ENCODE peak calls at places on chromosomes 1 and 21, in five cellular contexts. A is IMR-90, S is tibial artery, K is activated B cell treated with CpG ODN at 0.5 μM for 24 hours, T is uterus. O is an unnamed sample.

GRCh38 chr21:44380876-44381275 is 27.5 kb downstream of the TRPM2 start:
- DNase-seq in K (no peak), A (no peak), S (no peak), T (no peak), O (no peak)

GRCh38 chr1:40592107-40592773 is 60.8 kb downstream of the ZNF684 start:
- DNase-seq in A (peak; percentile 17), T (no peak), K (no peak), S (no peak), O (no peak)

GRCh38 chr1:94258873-94259331 is 21.5 kb upstream of the ARHGAP29 start:
- DNase-seq in T (peak; percentile 38), K (no peak), A (peak; percentile 92), S (peak; percentile 73), O (peak; percentile 47)

GRCh38 chr1:232709339-232709738 is 79.4 kb upstream of the SIPA1L2 start:
- DNase-seq in T (peak; percentile 36), A (peak; percentile 31), K (no peak), S (no peak), O (no peak)

GRCh38 chr21:38766987-38767722 is 38.6 kb upstream of the ETS2 start:
- DNase-seq in T (no peak), K (peak; percentile 23), S (no peak), A (no peak), O (no peak)

GRCh38 chr1:25523512-25523911 is 19.9 kb upstream of the LDLRAP1 start:
- DNase-seq in S (no peak), K (no peak), T (no peak), A (peak; percentile 46), O (no peak)

GRCh38 chr1:110945626-110946025 is 18.1 kb downstream of the LRIF1 start:
- DNase-seq in T (no peak), K (no peak), S (no peak), A (no peak), O (no peak)

GRCh38 chr21:14215971-14216621 is at the start of gene RBM11:
- DNase-seq in S (peak; percentile 26), K (peak; percentile 74), A (peak; percentile 7), T (peak; percentile 75), O (no peak)

GRCh38 chr1:29282924-29283803 is 46.8 kb downstream of the PTPRU start:
- DNase-seq in A (peak; percentile 40), T (peak; percentile 29), S (no peak), K (no peak), O (no peak)

GRCh38 chr1:12456979-12457378 is 161.0 kb downstream of the DHRS3 start:
- DNase-seq in S (no peak), T (no peak), A (peak; percentile 63), K (no peak), O (no peak)

GRCh38 chr1:7386226-7387052 is 384.7 kb upstream of the VAMP3 start:
- DNase-seq in A (no peak), T (no peak), K (no peak), S (no peak), O (no peak)

GRCh38 chr1:94962745-94963265 is 35.9 kb upstream of the CNN3 start:
- DNase-seq in T (peak; percentile 40), K (peak; percentile 17), S (no peak), A (peak; percentile 49), O (no peak)

GRCh38 chr1:11735531-11735853 is 444 bp upstream of the AGTRAP start:
- DNase-seq in T (no peak), S (no peak), K (no peak), A (no peak), O (no peak)

GRCh38 chr1:245084551-245084950 is 70.2 kb upstream of the KIF26B start:
- DNase-seq in T (no peak), K (no peak), A (peak; percentile 49), S (no peak), O (no peak)

GRCh38 chr1:226548281-226549093 is at the start of gene STUM:
- DNase-seq in S (no peak), K (peak; percentile 36), A (peak; percentile 9), T (peak; percentile 38), O (no peak)

GRCh38 chr1:91853397-91853796 is 32.6 kb downstream of the TGFBR3 start:
- DNase-seq in A (no peak), T (no peak), K (no peak), S (no peak), O (no peak)

GRCh38 chr1:63651110-63651776 is 58.0 kb downstream of the PGM1 start:
- DNase-seq in S (no peak), K (no peak), T (no peak), A (peak; percentile 67), O (no peak)

GRCh38 chr1:92755541-92756351 is 29.2 kb downstream of the EVI5 start:
- DNase-seq in S (peak; percentile 27), A (peak; percentile 72), K (no peak), T (peak; percentile 21), O (no peak)

GRCh38 chr1:207316622-207317510 is 4.6 kb upstream of the CD55 start:
- DNase-seq in T (no peak), A (peak; percentile 10), S (peak; percentile 45), K (no peak), O (no peak)

GRCh38 chr1:11907275-11908138 is 18.7 kb downstream of the KIAA2013 start:
- DNase-seq in A (peak; percentile 95), K (peak; percentile 74), T (peak; percentile 94), S (peak; percentile 92), O (peak; percentile 82)

GRCh38 chr1:97340951-97341350 is 579.9 kb downstream of the DPYD start:
- DNase-seq in K (no peak), S (no peak), A (peak; percentile 84), T (no peak), O (no peak)

GRCh38 chr1:187549540-187549939 is 720.8 kb downstream of the PLA2G4A start:
- DNase-seq in T (no peak), K (no peak), A (no peak), S (no peak), O (no peak)

O was measured in brain pericyte.